ENCODE peak calls at places on chromosomes 2 and 18, in eight cellular contexts. N, E, U, X, A, B, D and T are unnamed samples.

GRCh38 chr18:32683044-32683443 is 89.8 kb downstream of the KLHL14 start:
- DNase-seq in X (no peak), N (no peak), A (no peak), U (no peak), B (no peak), D (no peak), E (no peak), T (no peak)

GRCh38 chr2:42297322-42297936 is 63.6 kb downstream of the COX7A2L start:
- DNase-seq in B (no peak), A (no peak), X (no peak), E (no peak), U (no peak), N (no peak), D (no peak), T (no peak)

GRCh38 chr2:24831216-24831615 is 38.0 kb downstream of the CENPO start:
- DNase-seq in E (no peak), A (no peak), B (no peak), U (no peak), D (no peak), N (no peak), X (no peak), T (no peak)

GRCh38 chr18:9951022-9951859 is 37.4 kb downstream of the VAPA start:
- DNase-seq in U (peak), B (peak), X (no peak), D (no peak), N (peak), E (peak), A (no peak), T (peak)

GRCh38 chr2:229129738-229130371 is 141.2 kb downstream of the PID1 start:
- DNase-seq in E (peak), N (no peak), D (peak), A (peak), X (no peak), B (no peak), U (no peak), T (no peak)

GRCh38 chr2:129891341-129892320 is 87.8 kb upstream of the RAB6C start:
- DNase-seq in X (no peak), E (no peak), D (no peak), U (no peak), N (no peak), B (no peak), A (no peak), T (no peak)

GRCh38 chr2:104444840-104445239 is 409.1 kb upstream of the POU3F3 start:
- DNase-seq in U (no peak), N (no peak), E (no peak), X (no peak), B (no peak), D (no peak), A (no peak), T (no peak)

GRCh38 chr2:205148756-205149155 is 533.5 kb upstream of the NRP2 start:
- DNase-seq in U (no peak), E (no peak), B (peak), N (no peak), A (no peak), D (no peak), X (no peak), T (no peak)

GRCh38 chr2:20282916-20283592 is 58.1 kb upstream of the SDC1 start:
- DNase-seq in U (peak), D (peak), N (no peak), A (no peak), X (peak), B (peak), E (no peak), T (no peak)

GRCh38 chr18:22705328-22705727 is 227.8 kb upstream of the RBBP8 start:
- DNase-seq in E (peak), D (no peak), A (no peak), B (no peak), N (no peak), X (no peak), U (no peak), T (peak)

GRCh38 chr18:37628466-37629220 is 63.0 kb upstream of the CELF4 start:
- DNase-seq in U (no peak), B (no peak), A (no peak), X (no peak), D (no peak), E (no peak), N (no peak), T (no peak)

GRCh38 chr2:177340158-177340557 is 52.4 kb upstream of the AGPS start:
- DNase-seq in B (no peak), X (no peak), E (no peak), N (no peak), A (no peak), U (no peak), D (no peak), T (no peak)

GRCh38 chr2:63052411-63053234 is 2.0 kb downstream of the OTX1 start:
- DNase-seq in N (no peak), B (no peak), X (no peak), E (no peak), U (no peak), D (no peak), A (no peak), T (no peak)

GRCh38 chr2:77458216-77458615 is 64.0 kb downstream of the LRRTM4 start:
- DNase-seq in E (no peak), N (no peak), X (no peak), U (peak), B (no peak), D (no peak), A (no peak), T (no peak)

GRCh38 chr2:45649855-45650806 is 1.3 kb upstream of the PRKCE start:
- DNase-seq in X (peak), N (peak), B (peak), D (peak), E (peak), A (peak), U (peak), T (peak)

GRCh38 chr2:112679484-112679883 is 33.7 kb downstream of the SLC20A1 start:
- DNase-seq in U (peak), E (peak), B (no peak), N (no peak), X (no peak), D (no peak), A (no peak), T (no peak)

GRCh38 chr2:173390036-173390435 is 35.4 kb downstream of the CDCA7 start:
- DNase-seq in D (no peak), B (no peak), U (no peak), N (no peak), A (no peak), E (no peak), X (no peak), T (no peak)

GRCh38 chr2:118222643-118223486 is 134.6 kb downstream of the INSIG2 start:
- DNase-seq in U (no peak), A (no peak), E (no peak), D (no peak), X (no peak), B (no peak), N (no peak), T (no peak)

GRCh38 chr2:53202063-53202462 is 565.5 kb upstream of the CHAC2 start:
- DNase-seq in X (no peak), E (peak), A (no peak), D (no peak), N (no peak), B (no peak), U (no peak), T (peak)

GRCh38 chr2:222939208-222939846 is 78.5 kb downstream of the ACSL3 start:
- DNase-seq in U (peak), B (peak), E (peak), N (peak), X (no peak), D (peak), A (no peak), T (no peak)

GRCh38 chr18:26479686-26480079 is 68.7 kb downstream of the KCTD1 start:
- DNase-seq in U (no peak), E (no peak), X (no peak), D (no peak), A (no peak), B (no peak), N (no peak), T (no peak)

GRCh38 chr2:133369896-133370295 is 198.4 kb downstream of the NCKAP5 start:
- DNase-seq in X (no peak), N (no peak), B (no peak), A (no peak), D (no peak), E (no peak), U (no peak), T (no peak)

GRCh38 chr2:30232027-30232800 is 880 bp downstream of the LBH start:
- DNase-seq in X (peak), E (peak), B (peak), A (peak), N (peak), U (no peak), D (peak), T (peak)

GRCh38 chr2:224363281-224363680 is 38.6 kb downstream of the FAM124B start:
- DNase-seq in N (no peak), D (no peak), U (no peak), X (no peak), A (no peak), E (no peak), B (no peak), T (peak)

GRCh38 chr2:173750332-173750731 is 214.8 kb downstream of the SP3 start:
- DNase-seq in U (no peak), E (no peak), N (no peak), A (no peak), X (no peak), B (no peak), D (no peak), T (no peak)

GRCh38 chr2:71798266-71799012 is 345.1 kb downstream of the DYSF start:
- DNase-seq in N (peak), A (no peak), B (no peak), D (peak), E (peak), U (peak), X (no peak), T (peak)

GRCh38 chr2:229777716-229778115 is 63.4 kb upstream of the DNER start:
- DNase-seq in U (no peak), X (no peak), E (no peak), A (no peak), N (no peak), D (no peak), B (no peak), T (no peak)

GRCh38 chr18:35371412-35372195 is 5.5 kb downstream of the ZNF396 start:
- DNase-seq in U (no peak), E (no peak), B (no peak), X (no peak), D (no peak), A (no peak), N (no peak), T (no peak)

GRCh38 chr2:152367547-152368250 is 32.7 kb downstream of the FMNL2 start:
- DNase-seq in U (no peak), N (peak), X (no peak), A (no peak), D (no peak), E (no peak), B (no peak), T (no peak)

GRCh38 chr2:176931588-176932563 is 280.7 kb upstream of the HNRNPA3 start:
- DNase-seq in U (no peak), B (no peak), A (no peak), E (peak), D (no peak), X (no peak), N (peak), T (peak)

GRCh38 chr18:31512203-31512764 is 14.3 kb downstream of the DSG2 start:
- DNase-seq in B (no peak), U (no peak), A (peak), N (no peak), X (no peak), E (peak), D (no peak), T (peak)

GRCh38 chr2:226701052-226701451 is 98.6 kb downstream of the IRS1 start:
- DNase-seq in A (no peak), N (no peak), X (no peak), D (no peak), B (no peak), U (no peak), E (peak), T (no peak)

GRCh38 chr2:118013221-118013723 is 598 bp downstream of the CCDC93 start:
- DNase-seq in X (peak), N (peak), B (peak), D (peak), A (peak), E (peak), U (peak), T (peak)

GRCh38 chr2:218849721-218850120 is 9.9 kb upstream of the WNT6 start:
- DNase-seq in B (no peak), A (no peak), D (no peak), X (no peak), E (peak), U (no peak), N (no peak), T (no peak)